ENCODE peak calls at places on chromosomes 2 and 18, in nine cellular contexts. A is choroid plexus epithelial cell; B is A549; N is epithelial cell of proximal tubule; I is fibroblast of mammary gland; M is astrocyte of the spinal cord; F is lower lobe of right lung; E is CD8-positive, alpha-beta T cell; W is esophagus squamous epithelium. Q is an unnamed sample.

GRCh38 chr2:216339456-216340279 is 32.6 kb downstream of the MARCHF4 start:
- DNase-seq in A (peak), B (peak), N (no peak), I (peak), M (peak), F (no peak), E (no peak), W (no peak), Q (peak)

GRCh38 chr2:215868886-215869285 is 144.5 kb downstream of the MREG start:
- DNase-seq in A (no peak), B (no peak), N (no peak), I (no peak), M (no peak), F (no peak), E (no peak), W (no peak), Q (no peak)

GRCh38 chr2:157898591-157898996 is 22.5 kb upstream of the ACVR1 start:
- DNase-seq in A (peak), B (peak), N (peak), I (peak), M (peak), F (no peak), E (peak), W (no peak), Q (peak)

GRCh38 chr2:12548906-12549305 is 167.8 kb upstream of the TRIB2 start:
- DNase-seq in A (no peak), B (no peak), N (no peak), I (no peak), M (no peak), F (no peak), E (no peak), W (no peak), Q (no peak)

GRCh38 chr18:37179384-37179783 is 350.5 kb downstream of the KIAA1328 start:
- DNase-seq in A (peak), B (no peak), N (no peak), I (no peak), M (no peak), F (no peak), E (no peak), W (no peak), Q (no peak)

GRCh38 chr18:10476430-10476829 is 22.0 kb downstream of the APCDD1 start:
- DNase-seq in A (no peak), B (no peak), N (no peak), I (peak), M (peak), F (no peak), E (no peak), W (no peak), Q (no peak)

GRCh38 chr2:25996844-25997243 is 14.5 kb upstream of the KIF3C start:
- DNase-seq in A (peak), B (no peak), N (no peak), I (no peak), M (no peak), F (no peak), E (no peak), W (no peak), Q (no peak)

GRCh38 chr2:223613017-223613950 is 11.1 kb upstream of the SCG2 start:
- DNase-seq in A (peak), B (peak), N (peak), I (peak), M (peak), F (peak), E (no peak), W (no peak), Q (peak)

GRCh38 chr2:63862802-63863201 is 21.1 kb downstream of the UGP2 start:
- DNase-seq in A (peak), B (peak), N (peak), I (no peak), M (no peak), F (no peak), E (no peak), W (no peak), Q (peak)

GRCh38 chr2:195382186-195382585 is 274.8 kb upstream of the SLC39A10 start:
- DNase-seq in A (no peak), B (no peak), N (no peak), I (no peak), M (no peak), F (no peak), E (peak), W (no peak), Q (no peak)

GRCh38 chr2:7098816-7099215 is 181.6 kb downstream of the RNF144A start:
- DNase-seq in A (no peak), B (no peak), N (no peak), I (no peak), M (no peak), F (no peak), E (no peak), W (no peak), Q (no peak)

GRCh38 chr2:9739508-9739907 is 103.8 kb upstream of the TAF1B start:
- DNase-seq in A (no peak), B (no peak), N (no peak), I (no peak), M (no peak), F (peak), E (peak), W (no peak), Q (no peak)

GRCh38 chr2:71933467-71934319 is 214.0 kb downstream of the CYP26B1 start:
- DNase-seq in A (peak), B (peak), N (no peak), I (peak), M (no peak), F (no peak), E (peak), W (no peak), Q (peak)

GRCh38 chr18:64474279-64474678 is 325.4 kb upstream of the LINC00305 start:
- DNase-seq in A (peak), B (no peak), N (no peak), I (no peak), M (peak), F (no peak), E (no peak), W (no peak), Q (no peak)

GRCh38 chr18:37160038-37160745 is 331.3 kb downstream of the KIAA1328 start:
- DNase-seq in A (no peak), B (no peak), N (no peak), I (peak), M (peak), F (no peak), E (no peak), W (no peak), Q (no peak)

GRCh38 chr18:45119888-45120287 is 439.2 kb downstream of the SETBP1 start:
- DNase-seq in A (no peak), B (no peak), N (no peak), I (no peak), M (no peak), F (no peak), E (no peak), W (no peak), Q (no peak)

GRCh38 chr2:37875332-37875976 is 49.6 kb upstream of the RMDN2 start:
- DNase-seq in A (no peak), B (no peak), N (no peak), I (no peak), M (no peak), F (no peak), E (no peak), W (no peak), Q (no peak)

GRCh38 chr2:127669056-127669455 is 6.3 kb downstream of the LIMS2 start:
- DNase-seq in A (no peak), B (no peak), N (no peak), I (peak), M (no peak), F (no peak), E (no peak), W (no peak), Q (no peak)

GRCh38 chr2:37923308-37924055 is 1.6 kb upstream of the RMDN2 start:
- DNase-seq in A (no peak), B (no peak), N (no peak), I (no peak), M (no peak), F (no peak), E (no peak), W (no peak), Q (no peak)

GRCh38 chr2:136116111-136116812 is 1.7 kb downstream of the CXCR4 start:
- DNase-seq in A (no peak), B (peak), N (no peak), I (no peak), M (no peak), F (peak), E (peak), W (peak), Q (no peak)

GRCh38 chr2:80351229-80351628 is 46.7 kb upstream of the LRRTM1 start:
- DNase-seq in A (no peak), B (no peak), N (peak), I (no peak), M (no peak), F (no peak), E (no peak), W (no peak), Q (no peak)

GRCh38 chr2:190819835-190820234 is 60.8 kb upstream of the GLS start:
- DNase-seq in A (no peak), B (no peak), N (no peak), I (peak), M (peak), F (no peak), E (no peak), W (no peak), Q (peak)

GRCh38 chr2:188798159-188798558 is 176.0 kb upstream of the COL3A1 start:
- DNase-seq in A (peak), B (no peak), N (no peak), I (peak), M (peak), F (no peak), E (no peak), W (no peak), Q (no peak)

GRCh38 chr18:9925795-9926194 is 12.0 kb downstream of the VAPA start:
- DNase-seq in A (no peak), B (no peak), N (no peak), I (no peak), M (no peak), F (no peak), E (no peak), W (no peak), Q (no peak)

GRCh38 chr2:161857936-161858335 is 216.1 kb downstream of the DPP4 start:
- DNase-seq in A (no peak), B (no peak), N (no peak), I (no peak), M (no peak), F (no peak), E (no peak), W (no peak), Q (no peak)

GRCh38 chr2:168518555-168519066 is 62.5 kb downstream of the CERS6 start:
- DNase-seq in A (peak), B (no peak), N (peak), I (peak), M (no peak), F (no peak), E (no peak), W (no peak), Q (peak)

GRCh38 chr2:231930601-231931281 is 4.5 kb upstream of the NPPC start:
- DNase-seq in A (no peak), B (no peak), N (no peak), I (peak), M (no peak), F (no peak), E (no peak), W (no peak), Q (no peak)

GRCh38 chr2:222736301-222736700 is 64.8 kb downstream of the MOGAT1 start:
- DNase-seq in A (peak), B (no peak), N (no peak), I (peak), M (no peak), F (no peak), E (no peak), W (no peak), Q (no peak)

GRCh38 chr2:147937744-147938349 is 82.7 kb downstream of the ORC4 start:
- DNase-seq in A (peak), B (peak), N (no peak), I (peak), M (peak), F (no peak), E (no peak), W (no peak), Q (peak)

GRCh38 chr2:1856922-1857321 is 112.6 kb upstream of the PXDN start:
- DNase-seq in A (peak), B (peak), N (no peak), I (peak), M (peak), F (no peak), E (no peak), W (no peak), Q (no peak)

GRCh38 chr18:48858676-48859075 is 92.1 kb downstream of the SMAD7 start:
- DNase-seq in A (no peak), B (no peak), N (no peak), I (peak), M (no peak), F (peak), E (no peak), W (no peak), Q (no peak)

GRCh38 chr2:240436626-240437180 is 1.2 kb downstream of the GPC1 start:
- DNase-seq in A (peak), B (no peak), N (no peak), I (peak), M (peak), F (peak), E (no peak), W (no peak), Q (peak)

GRCh38 chr2:167964650-167965404 is 282.6 kb downstream of the STK39 start:
- DNase-seq in A (peak), B (no peak), N (no peak), I (peak), M (peak), F (no peak), E (no peak), W (no peak), Q (no peak)

DNA sequence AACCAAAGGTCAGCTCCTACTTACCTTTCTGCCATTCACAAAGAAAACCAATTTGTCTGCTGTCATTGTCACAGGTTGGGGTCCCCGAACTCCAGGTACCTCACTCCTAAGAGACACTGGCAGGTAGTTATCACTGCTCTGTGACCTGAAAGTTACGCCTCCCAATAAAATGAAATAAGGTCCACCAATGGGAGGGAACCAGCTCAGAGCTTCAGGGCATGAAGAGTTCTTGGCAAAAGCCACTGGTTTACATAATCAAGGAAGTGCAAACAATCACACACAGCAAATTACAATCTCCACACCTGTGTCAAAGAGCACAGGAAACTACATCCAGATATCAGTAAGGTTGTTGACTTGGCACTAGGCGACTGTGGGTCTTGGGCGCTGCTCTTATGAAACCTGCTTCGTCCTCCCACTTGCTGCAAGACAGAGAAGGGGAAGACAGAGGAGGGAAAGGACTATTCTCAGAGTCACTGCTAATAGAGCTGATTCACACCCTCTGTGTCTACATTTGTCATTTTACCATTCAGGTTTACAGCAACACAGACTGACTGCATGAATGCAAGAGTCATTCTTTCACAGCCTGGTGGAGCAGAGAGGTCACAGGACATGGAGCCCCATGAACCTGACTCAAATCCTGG is at the start of gene XDH:
- DNase-seq in A (no peak), B (peak), N (peak), I (no peak), M (no peak), F (no peak), E (no peak), W (no peak), Q (peak)
- TF ChIP-seq CTCF in A (no peak), B (no peak), N (no peak), I (no peak), M (no peak), F (no peak), E (no peak), W (no peak), Q (no peak)

GRCh38 chr2:163601377-163601776 is 134.4 kb downstream of the FIGN start:
- DNase-seq in A (peak), B (no peak), N (peak), I (peak), M (peak), F (no peak), E (no peak), W (no peak), Q (peak)
- H3K4me3 ChIP-seq in A (no peak), B (no peak), N (no peak), I (no peak), M (no peak), F (no peak), E (no peak), W (no peak), Q (no peak)

GRCh38 chr2:73921581-73921980 is 5.1 kb upstream of the DGUOK start:
- DNase-seq in A (no peak), B (no peak), N (no peak), I (no peak), M (no peak), F (no peak), E (no peak), W (no peak), Q (no peak)

GRCh38 chr2:73922681-73923080 is 4.0 kb upstream of the DGUOK start:
- DNase-seq in A (no peak), B (no peak), N (no peak), I (no peak), M (no peak), F (no peak), E (no peak), W (no peak), Q (peak)

GRCh38 chr2:73918856-73919255 is 7.8 kb upstream of the DGUOK start:
- DNase-seq in A (no peak), B (no peak), N (no peak), I (no peak), M (no peak), F (no peak), E (no peak), W (no peak), Q (no peak)

GRCh38 chr2:73919596-73920228 is 7.0 kb upstream of the DGUOK start:
- DNase-seq in A (no peak), B (no peak), N (no peak), I (no peak), M (no peak), F (no peak), E (no peak), W (no peak), Q (no peak)

GRCh38 chr2:73920577-73921545 is 5.8 kb upstream of the DGUOK start:
- DNase-seq in A (peak), B (peak), N (no peak), I (no peak), M (no peak), F (peak), E (no peak), W (no peak), Q (peak)
- TF ChIP-seq CTCF in A (peak), B (no peak), N (peak), I (peak), M (peak), F (peak), E (no peak), W (no peak), Q (peak)

GRCh38 chr2:101500860-101501259 is 25.9 kb upstream of the RFX8 start:
- DNase-seq in A (peak), B (no peak), N (no peak), I (peak), M (no peak), F (no peak), E (no peak), W (no peak), Q (no peak)
- H3K4me3 ChIP-seq in A (no peak), B (no peak), N (no peak), I (no peak), M (no peak), F (no peak), E (no peak), W (no peak), Q (no peak)

GRCh38 chr2:170145675-170146432 is 32.1 kb upstream of the MYO3B start:
- DNase-seq in A (no peak), B (no peak), N (no peak), I (no peak), M (no peak), F (no peak), E (no peak), W (no peak), Q (no peak)

GRCh38 chr2:170148161-170148560 is 29.8 kb upstream of the MYO3B start:
- DNase-seq in A (no peak), B (peak), N (no peak), I (peak), M (no peak), F (no peak), E (no peak), W (no peak), Q (peak)

GRCh38 chr2:170146784-170147183 is 31.2 kb upstream of the MYO3B start:
- DNase-seq in A (no peak), B (no peak), N (no peak), I (no peak), M (no peak), F (no peak), E (no peak), W (no peak), Q (no peak)

GRCh38 chr2:170145191-170145590 is 32.8 kb upstream of the MYO3B start:
- DNase-seq in A (no peak), B (no peak), N (no peak), I (no peak), M (no peak), F (no peak), E (no peak), W (no peak), Q (peak)

GRCh38 chr2:170147576-170147975 is 30.4 kb upstream of the MYO3B start:
- DNase-seq in A (no peak), B (no peak), N (no peak), I (no peak), M (no peak), F (no peak), E (no peak), W (no peak), Q (peak)
- TF ChIP-seq CTCF in A (no peak), B (no peak), N (no peak), I (no peak), M (no peak), F (no peak), E (no peak), W (no peak), Q (no peak)

DNA sequence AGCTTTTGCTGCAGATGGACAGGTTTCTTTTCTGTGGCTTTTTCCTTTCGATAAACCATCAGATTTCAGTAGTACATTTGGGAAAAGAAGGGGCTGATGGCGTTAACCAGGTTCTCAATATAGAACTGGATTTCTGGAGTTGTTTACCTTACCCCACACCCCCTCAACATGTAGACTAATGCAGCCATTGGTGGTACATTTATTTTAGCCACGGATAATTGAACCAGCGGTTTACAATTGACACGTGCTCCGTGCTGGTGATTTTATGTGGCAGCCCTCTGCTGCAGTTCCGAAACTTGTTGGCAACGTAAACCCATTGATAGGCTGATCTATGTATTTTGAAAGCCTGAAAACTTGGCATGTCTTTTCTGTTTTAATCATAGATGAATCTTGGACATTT is 5.4 kb downstream of the SOX11 start:
- DNase-seq in A (no peak), B (no peak), N (no peak), I (no peak), M (no peak), F (no peak), E (no peak), W (no peak), Q (no peak)
- H3K4me3 ChIP-seq in A (peak), B (no peak), N (no peak), I (no peak), M (peak), F (no peak), E (no peak), W (no peak), Q (peak)

GRCh38 chr2:74867841-74868658 is 34.1 kb downstream of the HK2 start:
- DNase-seq in A (peak), B (peak), N (no peak), I (peak), M (peak), F (no peak), E (no peak), W (no peak), Q (no peak)

GRCh38 chr2:74869522-74869921 is 35.6 kb downstream of the HK2 start:
- DNase-seq in A (no peak), B (no peak), N (no peak), I (no peak), M (no peak), F (no peak), E (no peak), W (no peak), Q (no peak)

GRCh38 chr2:74863802-74864248 is 29.9 kb downstream of the HK2 start:
- DNase-seq in A (no peak), B (no peak), N (no peak), I (no peak), M (no peak), F (no peak), E (no peak), W (no peak), Q (no peak)

GRCh38 chr2:74864728-74865722 is 31.1 kb downstream of the HK2 start:
- DNase-seq in A (peak), B (no peak), N (peak), I (peak), M (peak), F (peak), E (no peak), W (no peak), Q (peak)

GRCh38 chr2:74865770-74866674 is 32.1 kb downstream of the HK2 start:
- DNase-seq in A (peak), B (no peak), N (peak), I (no peak), M (no peak), F (no peak), E (no peak), W (no peak), Q (peak)
- TF ChIP-seq CTCF in A (no peak), B (no peak), N (no peak), I (no peak), M (no peak), F (no peak), E (no peak), W (no peak), Q (no peak)

Q was measured in epithelial cell of esophagus.